ENCODE peak calls at places on chromosomes 2 and 18, in six cellular contexts. One of them, this sample, is unnamed.

GRCh38 chr18:74387362-74387761 is 69.7 kb downstream of the DIPK1C start:
- DNase-seq in ovary: no peak
- DNase-seq in gastrocnemius medialis: peak
- DNase-seq in transverse colon: no peak
- DNase-seq in body of pancreas: no peak
- DNase-seq in effector memory CD4-positive, alpha-beta T cell: no peak
- DNase-seq in this sample: peak

GRCh38 chr18:48938827-48939367 is 11.9 kb downstream of the SMAD7 start:
- DNase-seq in ovary: no peak
- DNase-seq in gastrocnemius medialis: no peak
- DNase-seq in transverse colon: no peak
- DNase-seq in body of pancreas: no peak
- DNase-seq in effector memory CD4-positive, alpha-beta T cell: no peak
- DNase-seq in this sample: no peak

GRCh38 chr18:40529478-40529877 is 1425.6 kb upstream of the PIK3C3 start:
- DNase-seq in ovary: no peak
- DNase-seq in gastrocnemius medialis: no peak
- DNase-seq in transverse colon: no peak
- DNase-seq in body of pancreas: no peak
- DNase-seq in effector memory CD4-positive, alpha-beta T cell: no peak
- DNase-seq in this sample: no peak

GRCh38 chr2:74620671-74621070 is 27.5 kb downstream of the M1AP start:
- DNase-seq in ovary: no peak
- DNase-seq in gastrocnemius medialis: no peak
- DNase-seq in transverse colon: no peak
- DNase-seq in body of pancreas: no peak
- DNase-seq in effector memory CD4-positive, alpha-beta T cell: no peak
- DNase-seq in this sample: no peak

GRCh38 chr2:73006969-73007710 is 64.4 kb downstream of the SFXN5 start:
- DNase-seq in ovary: no peak
- DNase-seq in gastrocnemius medialis: no peak
- DNase-seq in transverse colon: no peak
- DNase-seq in body of pancreas: no peak
- DNase-seq in effector memory CD4-positive, alpha-beta T cell: no peak
- DNase-seq in this sample: no peak

GRCh38 chr2:239161711-239162140 is 239.1 kb downstream of the HDAC4 start:
- DNase-seq in ovary: no peak
- DNase-seq in gastrocnemius medialis: peak
- DNase-seq in transverse colon: no peak
- DNase-seq in body of pancreas: no peak
- DNase-seq in effector memory CD4-positive, alpha-beta T cell: no peak
- DNase-seq in this sample: peak

GRCh38 chr2:233178994-233179847 is 72.3 kb upstream of the ATG16L1 start:
- DNase-seq in ovary: no peak
- DNase-seq in gastrocnemius medialis: no peak
- DNase-seq in transverse colon: no peak
- DNase-seq in body of pancreas: no peak
- DNase-seq in effector memory CD4-positive, alpha-beta T cell: no peak
- DNase-seq in this sample: no peak

GRCh38 chr2:29106980-29107388 is 8.2 kb upstream of the CLIP4 start:
- DNase-seq in ovary: no peak
- DNase-seq in gastrocnemius medialis: no peak
- DNase-seq in transverse colon: no peak
- DNase-seq in body of pancreas: no peak
- DNase-seq in effector memory CD4-positive, alpha-beta T cell: no peak
- DNase-seq in this sample: no peak

GRCh38 chr2:32947076-32947483 is 327 bp downstream of the LTBP1 start:
- DNase-seq in ovary: no peak
- DNase-seq in gastrocnemius medialis: no peak
- DNase-seq in transverse colon: peak
- DNase-seq in body of pancreas: peak
- DNase-seq in effector memory CD4-positive, alpha-beta T cell: no peak
- DNase-seq in this sample: no peak

GRCh38 chr18:46677609-46678470 is 20.8 kb upstream of the LOXHD1 start:
- DNase-seq in ovary: no peak
- DNase-seq in gastrocnemius medialis: no peak
- DNase-seq in transverse colon: no peak
- DNase-seq in body of pancreas: no peak
- DNase-seq in effector memory CD4-positive, alpha-beta T cell: no peak
- DNase-seq in this sample: no peak

GRCh38 chr2:121006783-121007489 is 271.3 kb downstream of the GLI2 start:
- DNase-seq in ovary: no peak
- DNase-seq in gastrocnemius medialis: no peak
- DNase-seq in transverse colon: no peak
- DNase-seq in body of pancreas: no peak
- DNase-seq in effector memory CD4-positive, alpha-beta T cell: no peak
- DNase-seq in this sample: no peak

GRCh38 chr2:25473131-25473530 is 131.4 kb upstream of the DNMT3A start:
- DNase-seq in ovary: no peak
- DNase-seq in gastrocnemius medialis: no peak
- DNase-seq in transverse colon: no peak
- DNase-seq in body of pancreas: no peak
- DNase-seq in effector memory CD4-positive, alpha-beta T cell: no peak
- DNase-seq in this sample: no peak

GRCh38 chr2:241154915-241155314 is 4.6 kb downstream of the PPP1R7 start:
- DNase-seq in ovary: no peak
- DNase-seq in gastrocnemius medialis: no peak
- DNase-seq in transverse colon: no peak
- DNase-seq in body of pancreas: no peak
- DNase-seq in effector memory CD4-positive, alpha-beta T cell: no peak
- DNase-seq in this sample: no peak

GRCh38 chr2:25617948-25618646 is 55.3 kb downstream of the DTNB start:
- DNase-seq in ovary: no peak
- DNase-seq in gastrocnemius medialis: no peak
- DNase-seq in transverse colon: no peak
- DNase-seq in body of pancreas: no peak
- DNase-seq in effector memory CD4-positive, alpha-beta T cell: no peak
- DNase-seq in this sample: no peak

GRCh38 chr2:25313711-25314513 is 27.8 kb downstream of the DNMT3A start:
- DNase-seq in ovary: no peak
- DNase-seq in gastrocnemius medialis: no peak
- DNase-seq in transverse colon: no peak
- DNase-seq in body of pancreas: no peak
- DNase-seq in effector memory CD4-positive, alpha-beta T cell: no peak
- DNase-seq in this sample: no peak

GRCh38 chr2:43311276-43311675 is 84.9 kb upstream of the ZFP36L2 start:
- DNase-seq in ovary: no peak
- DNase-seq in gastrocnemius medialis: no peak
- DNase-seq in transverse colon: no peak
- DNase-seq in body of pancreas: no peak
- DNase-seq in effector memory CD4-positive, alpha-beta T cell: no peak
- DNase-seq in this sample: no peak

GRCh38 chr2:13585732-13586131 is 869.0 kb downstream of the TRIB2 start:
- DNase-seq in ovary: no peak
- DNase-seq in gastrocnemius medialis: no peak
- DNase-seq in transverse colon: no peak
- DNase-seq in body of pancreas: no peak
- DNase-seq in effector memory CD4-positive, alpha-beta T cell: no peak
- DNase-seq in this sample: no peak

GRCh38 chr18:79637921-79638855 is 41.4 kb upstream of the CTDP1 start:
- DNase-seq in ovary: no peak
- DNase-seq in gastrocnemius medialis: no peak
- DNase-seq in transverse colon: no peak
- DNase-seq in body of pancreas: no peak
- DNase-seq in effector memory CD4-positive, alpha-beta T cell: no peak
- DNase-seq in this sample: no peak
- H3K4me3 ChIP-seq in ovary: no peak
- H3K4me3 ChIP-seq in gastrocnemius medialis: no peak
- H3K4me3 ChIP-seq in transverse colon: no peak
- H3K4me3 ChIP-seq in body of pancreas: no peak
- H3K4me3 ChIP-seq in effector memory CD4-positive, alpha-beta T cell: no peak
- H3K4me3 ChIP-seq in this sample: no peak

DNA sequence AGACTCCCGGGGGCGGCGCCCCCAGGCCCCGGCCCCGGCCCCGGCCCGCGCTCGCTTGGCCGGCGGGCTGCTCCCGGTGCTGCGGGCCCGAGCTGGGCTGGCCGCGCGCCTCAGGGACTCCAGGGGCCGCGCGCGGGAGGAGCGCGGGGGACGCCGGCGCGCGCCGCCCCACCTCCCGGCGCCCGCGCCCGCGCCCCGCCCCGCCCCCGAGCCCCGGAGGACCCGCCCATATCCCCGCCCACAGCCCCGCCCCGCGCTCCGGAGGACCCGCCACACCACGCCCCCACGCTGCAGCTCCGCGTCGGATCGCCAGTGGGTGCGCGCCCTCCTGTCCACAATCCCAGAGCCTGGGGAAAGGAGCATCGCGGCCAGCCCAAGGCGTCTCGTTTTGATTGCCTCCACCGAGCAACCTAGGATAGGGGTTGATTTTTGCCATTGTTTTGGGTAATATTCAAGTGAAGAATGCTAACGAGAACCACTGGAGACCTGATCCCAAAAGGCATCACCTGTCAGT is at the start of gene PARD6G:
- DNase-seq in ovary: peak
- DNase-seq in gastrocnemius medialis: peak
- DNase-seq in transverse colon: peak
- DNase-seq in body of pancreas: peak
- DNase-seq in effector memory CD4-positive, alpha-beta T cell: peak
- DNase-seq in this sample: peak
- H3K4me3 ChIP-seq in ovary: peak
- H3K4me3 ChIP-seq in gastrocnemius medialis: peak
- H3K4me3 ChIP-seq in transverse colon: peak
- H3K4me3 ChIP-seq in body of pancreas: peak
- H3K4me3 ChIP-seq in effector memory CD4-positive, alpha-beta T cell: peak
- H3K4me3 ChIP-seq in this sample: peak

DNA sequence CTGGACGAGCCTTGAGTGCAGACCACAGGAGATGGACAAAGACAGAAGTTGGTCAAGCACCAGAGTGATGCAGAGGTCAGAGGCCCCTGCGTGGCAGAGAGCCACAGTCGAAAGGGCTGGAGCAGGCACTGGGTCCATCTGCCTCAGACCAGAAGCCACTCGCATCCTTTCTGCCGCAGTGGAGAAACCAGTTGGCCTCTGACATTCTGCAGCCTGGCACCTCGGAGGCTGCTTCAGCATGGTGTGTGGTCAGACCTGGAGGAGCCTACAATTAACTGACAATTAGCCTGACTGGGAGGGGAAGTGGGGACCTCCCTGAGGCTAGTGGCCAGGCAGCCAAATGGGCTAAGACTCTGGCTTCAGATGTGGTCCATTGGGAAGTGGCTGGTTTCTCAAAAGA is 111.1 kb downstream of the SGPP2 start:
- DNase-seq in ovary: no peak
- DNase-seq in gastrocnemius medialis: no peak
- DNase-seq in transverse colon: no peak
- DNase-seq in body of pancreas: no peak
- DNase-seq in effector memory CD4-positive, alpha-beta T cell: no peak
- DNase-seq in this sample: no peak
- H3K4me3 ChIP-seq in ovary: no peak
- H3K4me3 ChIP-seq in gastrocnemius medialis: no peak
- H3K4me3 ChIP-seq in transverse colon: no peak
- H3K4me3 ChIP-seq in body of pancreas: no peak
- H3K4me3 ChIP-seq in effector memory CD4-positive, alpha-beta T cell: no peak
- H3K4me3 ChIP-seq in this sample: no peak

GRCh38 chr2:207681431-207681830 is 30.0 kb upstream of the CCNYL1 start:
- DNase-seq in ovary: no peak
- DNase-seq in gastrocnemius medialis: no peak
- DNase-seq in transverse colon: no peak
- DNase-seq in body of pancreas: peak
- DNase-seq in effector memory CD4-positive, alpha-beta T cell: no peak
- DNase-seq in this sample: no peak
- H3K4me3 ChIP-seq in ovary: no peak
- H3K4me3 ChIP-seq in gastrocnemius medialis: no peak
- H3K4me3 ChIP-seq in transverse colon: no peak
- H3K4me3 ChIP-seq in body of pancreas: no peak
- H3K4me3 ChIP-seq in effector memory CD4-positive, alpha-beta T cell: no peak
- H3K4me3 ChIP-seq in this sample: no peak